ENCODE peak calls at places on chromosomes 3 and 15, in seven cellular contexts. U is GM12878, Q is K562, A is HCT116, E is HepG2, M is SK-N-SH, L is H1. D is an unnamed sample.

GRCh38 chr15:62618432-62618831 is 424.1 kb upstream of the TPM1 start:
- DNase-seq in U (no peak), Q (no peak), A (no peak), E (no peak), M (no peak), L (no peak), D (no peak)

GRCh38 chr3:87437765-87438164 is 161.4 kb upstream of the POU1F1 start:
- DNase-seq in U (no peak), Q (no peak), A (no peak), E (no peak), M (no peak), L (no peak), D (no peak)

GRCh38 chr15:80436511-80437307 is 32.5 kb downstream of the ARNT2 start:
- DNase-seq in U (no peak), Q (no peak), A (peak; percentile 70), E (peak; percentile 32), M (no peak), L (no peak), D (no peak)

GRCh38 chr3:25097023-25097422 is 331.0 kb upstream of the RARB start:
- DNase-seq in U (no peak), Q (no peak), A (no peak), E (no peak), M (no peak), L (no peak), D (no peak)

GRCh38 chr3:9400626-9401025 is 3.2 kb downstream of the SETD5 start:
- DNase-seq in U (no peak), Q (no peak), A (no peak), E (no peak), M (no peak), L (no peak), D (no peak)

GRCh38 chr15:90913398-90913944 is 10.4 kb downstream of the MAN2A2 start:
- DNase-seq in U (no peak), Q (no peak), A (no peak), E (no peak), M (no peak), L (no peak), D (no peak)

GRCh38 chr3:189718215-189718614 is 87.0 kb downstream of the TP63 start:
- DNase-seq in U (no peak), Q (no peak), A (no peak), E (no peak), M (no peak), L (no peak), D (no peak)

GRCh38 chr3:136428167-136428566 is 178.0 kb downstream of the PCCB start:
- DNase-seq in U (no peak), Q (no peak), A (no peak), E (no peak), M (peak; percentile 18), L (no peak), D (no peak)

GRCh38 chr3:75059120-75059519 is 444.7 kb upstream of the CNTN3 start:
- DNase-seq in U (no peak), Q (no peak), A (no peak), E (no peak), M (no peak), L (no peak), D (no peak)
- TF ChIP-seq YY1 in U (no peak), Q (no peak), A (no peak), E (no peak), M (no peak), L (no peak), D (no peak)

DNA sequence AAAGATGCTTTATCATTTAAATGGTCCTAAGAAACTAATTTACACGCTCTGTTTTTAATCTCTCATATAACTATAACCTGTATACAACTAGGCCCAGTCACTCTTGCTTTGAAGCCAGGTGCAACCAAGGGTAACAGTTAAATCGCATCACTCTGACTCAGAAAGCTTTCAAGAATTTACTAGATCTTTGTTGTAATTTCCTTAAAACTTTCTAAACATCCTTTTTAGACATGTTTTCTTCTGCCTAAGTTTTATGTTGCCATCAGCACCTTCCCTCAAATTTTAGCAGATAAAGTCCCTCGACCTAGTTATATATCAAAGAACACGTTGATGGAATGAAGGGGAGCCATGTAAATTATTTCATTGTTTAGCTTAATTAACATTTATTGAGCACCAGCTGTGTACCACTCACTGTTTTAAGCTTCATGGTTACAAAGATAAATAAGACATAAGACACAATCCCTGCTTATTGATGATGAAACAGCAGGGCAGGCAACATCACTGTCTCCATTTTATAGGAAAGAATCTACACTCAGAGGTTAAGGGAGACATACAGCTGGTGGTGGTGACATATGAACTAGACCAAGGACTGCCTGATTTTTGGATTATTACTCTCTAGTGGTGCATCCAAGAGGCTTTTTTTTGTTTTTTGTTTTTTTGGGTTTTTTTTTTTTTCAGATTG is 101.0 kb downstream of the CD200R1L start:
- DNase-seq in U (no peak), Q (no peak), A (no peak), E (no peak), M (no peak), L (no peak), D (no peak)
- H3K9ac ChIP-seq in U (no peak overlapping the region), Q (no peak overlapping the region), A (no peak overlapping the region), E (no peak overlapping the region), M (no peak overlapping the region), L (no peak overlapping the region), D (no peak overlapping the region)

DNA sequence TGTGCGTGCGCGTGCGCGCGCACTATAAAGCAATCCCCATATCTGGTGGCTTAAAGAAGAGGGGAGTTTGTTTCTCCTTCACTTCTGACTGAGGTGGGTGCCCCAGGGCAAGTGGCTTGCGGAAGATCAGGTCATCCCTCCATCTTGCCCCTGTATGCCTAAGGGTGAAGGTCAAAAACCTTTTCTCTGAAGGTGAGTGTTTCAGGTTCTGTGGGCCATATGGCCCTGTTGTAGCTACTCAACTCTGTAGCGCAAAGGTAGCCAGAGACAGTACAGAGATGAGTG is 5.5 kb downstream of the ABTB1 start:
- DNase-seq in U (no peak), Q (no peak), A (no peak), E (no peak), M (no peak), L (no peak), D (no peak)
- H3K4me1 ChIP-seq in U (peaks cover 33% of the 10 kb centered on the region), Q (no peaks in the 10 kb centered on the region), A (peaks cover 8% of the 10 kb centered on the region), E (peaks cover 11% of the 10 kb centered on the region), M (peaks cover 12% of the 10 kb centered on the region), L (peaks cover 8% of the 10 kb centered on the region), D (peaks cover 15% of the 10 kb centered on the region)

GRCh38 chr15:31478781-31479221 is 152.2 kb downstream of the KLF13 start:
- DNase-seq in U (no peak), Q (no peak), A (no peak), E (no peak), M (no peak), L (no peak), D (no peak)
- TF ChIP-seq YY1 in U (no peak), Q (no peak), A (no peak), E (no peak), M (no peak), L (no peak), D (no peak)

DNA sequence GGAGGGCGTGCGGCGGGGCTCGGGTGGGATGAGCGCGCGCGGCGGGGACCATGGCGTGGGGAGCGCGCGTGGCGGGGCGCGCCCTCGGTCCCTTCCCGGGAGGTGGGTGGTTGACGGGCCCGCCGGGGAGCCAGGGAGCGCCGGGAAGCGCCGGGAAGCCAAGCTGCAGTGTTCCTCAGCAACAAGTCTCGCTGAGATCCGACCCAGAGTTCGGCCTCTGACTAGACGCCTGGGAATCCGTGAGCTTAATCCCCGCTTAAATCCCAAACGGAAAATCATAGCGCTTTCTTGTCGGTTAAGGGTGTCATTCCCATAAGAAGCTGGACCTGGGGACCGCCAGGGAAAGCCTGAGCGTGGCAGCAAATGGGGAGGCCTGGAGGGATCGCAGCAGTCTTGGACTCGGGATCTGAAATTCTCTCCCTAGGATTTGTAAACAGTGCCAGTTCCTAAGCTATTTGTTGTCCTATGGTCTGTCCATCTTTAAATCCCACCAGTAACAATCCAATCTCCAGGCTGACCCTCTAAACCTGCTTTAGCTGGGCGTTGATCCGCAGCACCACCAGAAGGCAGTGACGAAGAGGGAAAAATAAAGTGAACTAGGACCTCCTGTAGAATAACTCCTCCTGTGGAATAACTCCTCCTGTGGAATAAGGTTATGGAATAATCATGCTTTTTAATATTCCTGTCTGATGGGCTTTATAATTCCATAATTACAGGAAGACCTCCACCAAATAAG is 560 bp upstream of the NEDD4 start:
- DNase-seq in U (no peak), Q (no peak), A (peak; percentile 21), E (peak; percentile 24), M (peak; percentile 63), L (no peak), D (peak; percentile 11)
- H3K9ac ChIP-seq in U (peak overlapping the region; percentile 70), Q (peak overlapping the region; percentile 87), A (peak overlapping the region; percentile 70), E (peak overlapping the region; percentile 79), M (peak overlapping the region; percentile 81), L (no peak overlapping the region), D (peak overlapping the region; percentile 83)

GRCh38 chr15:66039117-66039860 is 170.0 kb downstream of the RAB11A start:
- DNase-seq in U (no peak), Q (no peak), A (no peak), E (no peak), M (no peak), L (peak; percentile 36), D (peak; percentile 42)

GRCh38 chr15:66042624-66043023 is 173.3 kb downstream of the RAB11A start:
- DNase-seq in U (no peak), Q (no peak), A (no peak), E (no peak), M (no peak), L (peak; percentile 75), D (peak; percentile 85)

GRCh38 chr15:66041276-66041675 is 172.0 kb downstream of the RAB11A start:
- DNase-seq in U (no peak), Q (no peak), A (no peak), E (no peak), M (no peak), L (no peak), D (no peak)

GRCh38 chr15:66038387-66039116 is 169.3 kb downstream of the RAB11A start:
- DNase-seq in U (no peak), Q (no peak), A (no peak), E (no peak), M (no peak), L (no peak), D (no peak)

GRCh38 chr15:66040211-66040892 is 171.1 kb downstream of the RAB11A start:
- DNase-seq in U (no peak), Q (no peak), A (no peak), E (no peak), M (no peak), L (no peak), D (no peak)
- H3K4me1 ChIP-seq in U (no peaks in the 10 kb centered on the region), Q (no peaks in the 10 kb centered on the region), A (peaks cover 14% of the 10 kb centered on the region), E (peaks cover 10% of the 10 kb centered on the region), M (peaks cover 21% of the 10 kb centered on the region), L (peaks cover 39% of the 10 kb centered on the region), D (peaks cover 20% of the 10 kb centered on the region)

GRCh38 chr3:53350652-53351051 is 3.3 kb upstream of the DCP1A start:
- DNase-seq in U (no peak), Q (peak; percentile 41), A (peak; percentile 18), E (peak; percentile 14), M (peak; percentile 36), L (no peak), D (no peak)
- TF ChIP-seq YY1 in U (no peak), Q (no peak), A (no peak), E (no peak), M (no peak), L (no peak), D (no peak)